ENCODE peak calls at places on chromosomes 13 and 19, in seven cellular contexts. M is fibroblast of mammary gland, G is brain microvascular endothelial cell, D is tibial nerve, V is HFF-Myc, B is cardiac fibroblast, H is choroid plexus epithelial cell. A is an unnamed sample.

GRCh38 chr19:737591-738093 is 13.3 kb upstream of the MISP start:
- DNase-seq in M (peak; percentile 20), G (no peak), D (peak; percentile 24), V (no peak), B (peak; percentile 29), H (peak; percentile 50), A (no peak)

GRCh38 chr13:76663941-76664340 is 222.3 kb downstream of the KCTD12 start:
- DNase-seq in M (peak; percentile 42), G (no peak), D (no peak), V (no peak), B (peak; percentile 45), H (peak; percentile 76), A (no peak)

GRCh38 chr19:40995355-40995754 is 4.3 kb downstream of the CYP2B6 start:
- DNase-seq in M (no peak), G (no peak), D (no peak), V (no peak), B (no peak), H (no peak), A (no peak)

GRCh38 chr13:85417807-85418206 is 381.4 kb downstream of the SLITRK6 start:
- DNase-seq in M (no peak), G (no peak), D (no peak), V (no peak), B (no peak), H (no peak), A (no peak)

GRCh38 chr13:97267418-97268059 is 45.4 kb downstream of the MBNL2 start:
- DNase-seq in M (no peak), G (no peak), D (no peak), V (no peak), B (no peak), H (no peak), A (no peak)

GRCh38 chr13:94660695-94661324 is 51.5 kb downstream of the SOX21 start:
- DNase-seq in M (peak; percentile 43), G (peak; percentile 27), D (no peak), V (no peak), B (peak; percentile 42), H (peak; percentile 54), A (no peak)

GRCh38 chr13:95463516-95463915 is 89.0 kb upstream of the CLDN10 start:
- DNase-seq in M (peak; percentile 28), G (no peak), D (no peak), V (peak; percentile 17), B (peak; percentile 23), H (peak; percentile 28), A (no peak)

GRCh38 chr19:29548483-29549085 is 22.8 kb downstream of the VSTM2B start:
- DNase-seq in M (no peak), G (no peak), D (no peak), V (no peak), B (no peak), H (no peak), A (no peak)

GRCh38 chr13:43364210-43365041 is 341.0 kb downstream of the DNAJC15 start:
- DNase-seq in M (peak; percentile 62), G (peak; percentile 71), D (no peak), V (no peak), B (peak; percentile 83), H (peak; percentile 72), A (no peak)

GRCh38 chr13:27022571-27023311 is 148.9 kb downstream of the USP12 start:
- DNase-seq in M (peak; percentile 28), G (no peak), D (no peak), V (no peak), B (peak; percentile 20), H (peak; percentile 71), A (no peak)

GRCh38 chr19:39085392-39085791 is 1.2 kb downstream of the ACP7 start:
- DNase-seq in M (no peak), G (no peak), D (no peak), V (no peak), B (no peak), H (no peak), A (no peak)

GRCh38 chr19:10553943-10554381 is 10.3 kb downstream of the ATG4D start:
- DNase-seq in M (no peak), G (no peak), D (no peak), V (no peak), B (no peak), H (no peak), A (no peak)

GRCh38 chr13:35378939-35379338 is 97.5 kb downstream of the MAB21L1 start:
- DNase-seq in M (peak; percentile 8), G (no peak), D (no peak), V (no peak), B (peak; percentile 29), H (peak; percentile 30), A (no peak)

GRCh38 chr13:60654405-60654804 is 257.4 kb downstream of the TDRD3 start:
- DNase-seq in M (no peak), G (peak; percentile 6), D (peak; percentile 44), V (no peak), B (peak; percentile 41), H (peak; percentile 22), A (peak; percentile 67)

GRCh38 chr19:32287086-32287485 is 58.3 kb upstream of the ZNF507 start:
- DNase-seq in M (peak; percentile 14), G (no peak), D (no peak), V (no peak), B (peak; percentile 48), H (no peak), A (no peak)

DNA sequence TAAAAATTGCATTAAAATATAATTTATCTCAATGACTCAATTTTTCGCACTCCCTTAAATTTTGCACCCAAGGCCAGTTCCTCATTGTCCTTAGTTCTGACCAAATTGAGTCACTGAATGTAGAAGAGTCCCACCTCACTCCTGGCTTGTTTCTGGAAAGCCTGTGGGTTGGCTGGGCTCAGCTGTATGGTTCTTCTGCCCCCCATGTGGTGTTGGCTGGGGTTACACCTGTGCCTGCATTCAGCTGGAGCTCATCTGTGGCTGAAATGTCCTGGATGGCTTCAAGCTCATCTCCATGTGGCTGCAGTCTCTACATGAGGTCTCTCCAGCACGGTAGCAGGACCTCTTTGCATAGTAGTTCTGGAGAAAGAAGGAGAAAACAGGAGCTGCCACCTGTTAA is 7.2 kb upstream of the IRGC start:
- DNase-seq in M (no peak), G (no peak), D (no peak), V (no peak), B (no peak), H (no peak), A (no peak)
- TF ChIP-seq CTCF in M (no peak), G (no peak), D (no peak), V (no peak), B (no peak), H (no peak), A (no peak)

GRCh38 chr19:1883784-1884183 is 1.5 kb downstream of the ABHD17A start:
- DNase-seq in M (no peak), G (no peak), D (no peak), V (no peak), B (no peak), H (no peak), A (no peak)

GRCh38 chr19:1882786-1883692 is 2.3 kb downstream of the ABHD17A start:
- DNase-seq in M (no peak), G (no peak), D (no peak), V (no peak), B (no peak), H (no peak), A (no peak)

GRCh38 chr19:1884291-1884718 is 991 bp downstream of the ABHD17A start:
- DNase-seq in M (no peak), G (no peak), D (no peak), V (no peak), B (no peak), H (no peak), A (no peak)

GRCh38 chr19:1880611-1881392 is 4.5 kb downstream of the ABHD17A start:
- DNase-seq in M (no peak), G (no peak), D (no peak), V (no peak), B (no peak), H (no peak), A (no peak)

GRCh38 chr19:1882089-1882785 is 3.1 kb downstream of the ABHD17A start:
- DNase-seq in M (no peak), G (no peak), D (no peak), V (no peak), B (no peak), H (no peak), A (no peak)
- TF ChIP-seq CTCF in M (no peak), G (no peak), D (no peak), V (no peak), B (no peak), H (no peak), A (no peak)

GRCh38 chr13:75360170-75360569 is 121.8 kb downstream of the TBC1D4 start:
- DNase-seq in M (no peak), G (no peak), D (no peak), V (no peak), B (no peak), H (no peak), A (no peak)

GRCh38 chr13:75356426-75356825 is 125.5 kb downstream of the TBC1D4 start:
- DNase-seq in M (no peak), G (peak; percentile 35), D (no peak), V (no peak), B (no peak), H (peak; percentile 34), A (no peak)

GRCh38 chr13:75359266-75359665 is 122.7 kb downstream of the TBC1D4 start:
- DNase-seq in M (peak; percentile 92), G (peak; percentile 82), D (no peak), V (peak; percentile 48), B (peak; percentile 94), H (peak; percentile 93), A (no peak)

GRCh38 chr13:75355609-75356008 is 126.4 kb downstream of the TBC1D4 start:
- DNase-seq in M (no peak), G (no peak), D (no peak), V (no peak), B (no peak), H (no peak), A (no peak)

GRCh38 chr13:75357576-75358295 is 124.2 kb downstream of the TBC1D4 start:
- DNase-seq in M (peak; percentile 77), G (peak; percentile 75), D (no peak), V (peak; percentile 72), B (peak; percentile 76), H (peak; percentile 92), A (no peak)
- TF ChIP-seq CTCF in M (peak; percentile 70), G (peak; percentile 80), D (no peak), V (peak; percentile 75), B (peak; percentile 69), H (peak; percentile 84), A (peak; percentile 64)

GRCh38 chr13:20057963-20058362 is 99.4 kb downstream of the ZMYM2 start:
- DNase-seq in M (no peak), G (no peak), D (no peak), V (no peak), B (no peak), H (no peak), A (no peak)
- TF ChIP-seq CTCF in M (peak; percentile 18), G (no peak), D (no peak), V (no peak), B (no peak), H (peak; percentile 32), A (no peak)

GRCh38 chr13:110182003-110182402 is 125.0 kb downstream of the COL4A1 start:
- DNase-seq in M (no peak), G (no peak), D (no peak), V (no peak), B (no peak), H (no peak), A (no peak)

GRCh38 chr13:110185696-110186095 is 121.3 kb downstream of the COL4A1 start:
- DNase-seq in M (peak; percentile 16), G (peak; percentile 92), D (no peak), V (no peak), B (peak; percentile 39), H (peak; percentile 39), A (no peak)

GRCh38 chr13:110186221-110186838 is 120.6 kb downstream of the COL4A1 start:
- DNase-seq in M (no peak), G (no peak), D (no peak), V (no peak), B (no peak), H (peak; percentile 34), A (no peak)

GRCh38 chr13:110182461-110182860 is 124.5 kb downstream of the COL4A1 start:
- DNase-seq in M (no peak), G (no peak), D (no peak), V (no peak), B (no peak), H (no peak), A (no peak)

GRCh38 chr13:110183925-110184324 is 123.0 kb downstream of the COL4A1 start:
- DNase-seq in M (peak; percentile 2), G (peak; percentile 49), D (no peak), V (no peak), B (no peak), H (peak; percentile 32), A (no peak)
- TF ChIP-seq CTCF in M (no peak), G (no peak), D (no peak), V (no peak), B (no peak), H (no peak), A (no peak)

A was measured in right atrium auricular region.